ENCODE peak calls at places on chromosomes 12 and 14, in ten cellular contexts. W is mesendoderm; U is COR-L47; P is stimulated activated CD4-positive, alpha-beta T cell treated with anti-CD3 and anti-CD28 coated beads, Interleukin-4, amount 100 ng/mL, for 1 hour; H is NCI-H524; Q is SHP77; X is endodermal cell; Z is A549; G is NCI-H1436; D is Calu3. E is an unnamed sample.

GRCh38 chr14:50434530-50434929 is 37.8 kb upstream of the CDKL1 start:
- DNase-seq in W (no peak), U (no peak), P (no peak), H (no peak), Q (no peak), X (no peak), Z (no peak), G (no peak), D (no peak), E (no peak)

GRCh38 chr12:120314220-120314619 is 12.1 kb downstream of the SIRT4 start:
- DNase-seq in W (peak), U (no peak), P (no peak), H (peak), Q (no peak), X (peak), Z (peak), G (no peak), D (peak), E (no peak)

GRCh38 chr14:36502558-36503508 is 17.2 kb downstream of the NKX2-1 start:
- DNase-seq in W (no peak), U (peak), P (no peak), H (peak), Q (peak), X (no peak), Z (no peak), G (no peak), D (no peak), E (no peak)

GRCh38 chr12:88361493-88361892 is 218.8 kb downstream of the KITLG start:
- DNase-seq in W (no peak), U (no peak), P (no peak), H (no peak), Q (no peak), X (no peak), Z (peak), G (no peak), D (no peak), E (no peak)

GRCh38 chr12:130286041-130286440 is 51.6 kb upstream of the PIWIL1 start:
- DNase-seq in W (peak), U (no peak), P (no peak), H (peak), Q (peak), X (peak), Z (no peak), G (no peak), D (no peak), E (no peak)

GRCh38 chr12:104458645-104459555 is 2.2 kb downstream of the CHST11 start:
- DNase-seq in W (peak), U (no peak), P (no peak), H (peak), Q (no peak), X (peak), Z (no peak), G (peak), D (no peak), E (no peak)

GRCh38 chr12:94545937-94546771 is 86.5 kb upstream of the CEP83 start:
- DNase-seq in W (peak), U (peak), P (no peak), H (peak), Q (peak), X (peak), Z (peak), G (peak), D (peak), E (no peak)

GRCh38 chr14:101335061-101335661 is 226.1 kb upstream of the DIO3 start:
- DNase-seq in W (no peak), U (no peak), P (no peak), H (no peak), Q (no peak), X (no peak), Z (no peak), G (no peak), D (no peak), E (no peak)

GRCh38 chr14:60757617-60758016 is 23.1 kb downstream of the MNAT1 start:
- DNase-seq in W (no peak), U (no peak), P (no peak), H (no peak), Q (no peak), X (no peak), Z (no peak), G (peak), D (no peak), E (no peak)

GRCh38 chr12:23472329-23472971 is 477.0 kb downstream of the SOX5 start:
- DNase-seq in W (peak), U (no peak), P (no peak), H (no peak), Q (no peak), X (peak), Z (no peak), G (no peak), D (no peak), E (no peak)

GRCh38 chr12:32273063-32273521 is 126.3 kb upstream of the FGD4 start:
- DNase-seq in W (no peak), U (no peak), P (no peak), H (no peak), Q (no peak), X (no peak), Z (no peak), G (no peak), D (no peak), E (no peak)

GRCh38 chr12:52590021-52590420 is 11.2 kb downstream of the KRT72 start:
- DNase-seq in W (no peak), U (no peak), P (no peak), H (no peak), Q (no peak), X (no peak), Z (no peak), G (no peak), D (no peak), E (no peak)

GRCh38 chr14:100529561-100530031 is 57.6 kb downstream of the BEGAIN start:
- DNase-seq in W (no peak), U (no peak), P (no peak), H (no peak), Q (no peak), X (peak), Z (no peak), G (no peak), D (no peak), E (no peak)

GRCh38 chr12:64461634-64462414 is 9.9 kb downstream of the TBK1 start:
- DNase-seq in W (no peak), U (no peak), P (no peak), H (no peak), Q (no peak), X (no peak), Z (no peak), G (no peak), D (no peak), E (no peak)

GRCh38 chr14:74425525-74426201 is 347 bp downstream of the SYNDIG1L start:
- DNase-seq in W (peak), U (no peak), P (peak), H (no peak), Q (no peak), X (peak), Z (no peak), G (no peak), D (peak), E (peak)

GRCh38 chr12:13343380-13343779 is 146.9 kb downstream of the EMP1 start:
- DNase-seq in W (no peak), U (no peak), P (no peak), H (no peak), Q (no peak), X (no peak), Z (peak), G (no peak), D (no peak), E (no peak)

GRCh38 chr14:69574266-69574953 is at the start of gene CCDC177:
- DNase-seq in W (peak), U (peak), P (peak), H (peak), Q (peak), X (peak), Z (peak), G (peak), D (peak), E (peak)

GRCh38 chr12:26274441-26275312 is 79.3 kb downstream of the SSPN start:
- DNase-seq in W (peak), U (no peak), P (peak), H (no peak), Q (peak), X (peak), Z (peak), G (no peak), D (peak), E (no peak)

GRCh38 chr12:131867891-131868675 is 26.3 kb upstream of the ULK1 start:
- DNase-seq in W (no peak), U (no peak), P (no peak), H (no peak), Q (no peak), X (no peak), Z (no peak), G (no peak), D (no peak), E (no peak)

GRCh38 chr14:101235042-101235871 is 326.0 kb upstream of the DIO3 start:
- DNase-seq in W (peak), U (peak), P (peak), H (peak), Q (peak), X (peak), Z (peak), G (peak), D (peak), E (no peak)

GRCh38 chr12:10182662-10183061 is 3.8 kb downstream of the TMEM52B start:
- DNase-seq in W (no peak), U (no peak), P (no peak), H (no peak), Q (no peak), X (no peak), Z (peak), G (no peak), D (no peak), E (no peak)

GRCh38 chr12:29799591-29799990 is 15.8 kb upstream of the TMTC1 start:
- DNase-seq in W (no peak), U (no peak), P (no peak), H (no peak), Q (no peak), X (no peak), Z (no peak), G (no peak), D (no peak), E (no peak)

GRCh38 chr12:87163122-87163521 is 866.1 kb downstream of the C12orf50 start:
- DNase-seq in W (no peak), U (no peak), P (no peak), H (no peak), Q (no peak), X (no peak), Z (no peak), G (no peak), D (no peak), E (no peak)

GRCh38 chr12:93785262-93786010 is 108.3 kb downstream of the CRADD start:
- DNase-seq in W (peak), U (no peak), P (peak), H (no peak), Q (no peak), X (peak), Z (peak), G (no peak), D (peak), E (peak)

GRCh38 chr14:68286667-68287066 is 467.1 kb downstream of the RAD51B start:
- DNase-seq in W (no peak), U (no peak), P (no peak), H (no peak), Q (no peak), X (no peak), Z (no peak), G (no peak), D (no peak), E (no peak)

GRCh38 chr12:32993404-32993803 is 96.8 kb upstream of the PKP2 start:
- DNase-seq in W (no peak), U (no peak), P (no peak), H (no peak), Q (no peak), X (no peak), Z (no peak), G (no peak), D (no peak), E (no peak)

GRCh38 chr12:20214286-20214685 is 154.1 kb upstream of the PDE3A start:
- DNase-seq in W (no peak), U (no peak), P (no peak), H (no peak), Q (no peak), X (no peak), Z (no peak), G (no peak), D (no peak), E (no peak)

GRCh38 chr12:124497039-124497438 is 70.4 kb downstream of the NCOR2 start:
- DNase-seq in W (no peak), U (no peak), P (no peak), H (no peak), Q (no peak), X (no peak), Z (no peak), G (no peak), D (no peak), E (no peak)

E was measured in effector memory CD4-positive, alpha-beta T cell.